ENCODE peak calls at places on chromosome 2, in ten cellular contexts. X is uterus, Q is psoas muscle, M is upper lobe of right lung, K is GM23248, W is tibial artery, N is PC-3, V is pancreas, Z is heart left ventricle, T is dorsolateral prefrontal cortex. U is an unnamed sample.
A peak's percentile ranks its signal among the peaks of the same experiment; 100 is the strongest.

GRCh38 chr2:235142588-235142987 is 190.8 kb downstream of the SH3BP4 start:
- DNase-seq in Z (no peak), Q (no peak), T (no peak), W (no peak), X (no peak), K (no peak), V (no peak), N (no peak), M (no peak), U (no peak)

GRCh38 chr2:70906022-70906421 is 29.7 kb upstream of the ATP6V1B1 start:
- DNase-seq in W (no peak), N (no peak), M (no peak), Z (no peak), X (no peak), Q (no peak), T (no peak), K (no peak), V (no peak), U (no peak)

GRCh38 chr2:102783506-102784189 is 21.8 kb downstream of the TMEM182 start:
- DNase-seq in M (no peak), X (no peak), T (no peak), V (no peak), Z (no peak), Q (no peak), K (no peak), N (no peak), W (no peak), U (no peak)

GRCh38 chr2:240958366-240959213 is 39.8 kb upstream of the SNED1 start:
- DNase-seq in V (no peak), Z (peak; percentile 18), T (peak; percentile 5), M (no peak), W (peak; percentile 12), N (no peak), Q (peak; percentile 48), X (peak; percentile 19), K (no peak), U (no peak)

GRCh38 chr2:182530636-182531035 is 103.8 kb upstream of the PDE1A start:
- DNase-seq in Z (no peak), N (no peak), T (no peak), X (no peak), Q (no peak), V (no peak), W (no peak), K (no peak), M (no peak), U (no peak)

GRCh38 chr2:168461942-168462331 is 5.9 kb downstream of the CERS6 start:
- DNase-seq in W (no peak), K (no peak), V (no peak), M (no peak), Q (no peak), Z (no peak), X (no peak), N (no peak), T (no peak), U (no peak)

GRCh38 chr2:132478669-132479068 is 62.1 kb downstream of the GPR39 start:
- DNase-seq in N (no peak), Z (no peak), X (no peak), V (no peak), W (no peak), T (no peak), Q (no peak), K (no peak), M (no peak), U (no peak)

GRCh38 chr2:99337931-99338580 is 867 bp downstream of the EIF5B start:
- DNase-seq in W (no peak), K (peak; percentile 45), Q (no peak), V (no peak), N (peak; percentile 19), M (no peak), Z (no peak), X (no peak), T (no peak), U (peak; percentile 30)

GRCh38 chr2:86788881-86789686 is 1.6 kb downstream of the CD8A start:
- DNase-seq in K (peak; percentile 37), N (no peak), Z (peak; percentile 29), M (no peak), T (no peak), Q (no peak), V (no peak), W (no peak), X (no peak), U (peak; percentile 17)

GRCh38 chr2:234846589-234847363 is 105.0 kb upstream of the SH3BP4 start:
- DNase-seq in Z (no peak), V (no peak), T (no peak), X (no peak), K (no peak), W (no peak), Q (no peak), N (no peak), M (no peak), U (no peak)

GRCh38 chr2:9708683-9709538 is 78.1 kb upstream of the YWHAQ start:
- DNase-seq in V (no peak), Q (no peak), W (no peak), X (no peak), K (peak; percentile 26), T (no peak), N (no peak), M (no peak), Z (no peak), U (peak; percentile 25)

GRCh38 chr2:199861116-199861774 is 10.3 kb upstream of the FTCDNL1 start:
- DNase-seq in N (peak; percentile 47), K (peak; percentile 54), Q (no peak), Z (no peak), T (no peak), V (no peak), W (no peak), M (no peak), X (no peak), U (peak; percentile 51)

GRCh38 chr2:187719510-187719909 is 165.3 kb upstream of the TFPI start:
- DNase-seq in X (no peak), W (no peak), V (no peak), M (no peak), N (no peak), Z (no peak), Q (no peak), T (no peak), K (no peak), U (no peak)

GRCh38 chr2:170966648-170967396 is 37.8 kb downstream of the GORASP2 start:
- DNase-seq in W (no peak), X (no peak), V (no peak), Q (no peak), M (no peak), T (no peak), N (peak; percentile 30), K (peak; percentile 36), Z (no peak), U (no peak)

DNA sequence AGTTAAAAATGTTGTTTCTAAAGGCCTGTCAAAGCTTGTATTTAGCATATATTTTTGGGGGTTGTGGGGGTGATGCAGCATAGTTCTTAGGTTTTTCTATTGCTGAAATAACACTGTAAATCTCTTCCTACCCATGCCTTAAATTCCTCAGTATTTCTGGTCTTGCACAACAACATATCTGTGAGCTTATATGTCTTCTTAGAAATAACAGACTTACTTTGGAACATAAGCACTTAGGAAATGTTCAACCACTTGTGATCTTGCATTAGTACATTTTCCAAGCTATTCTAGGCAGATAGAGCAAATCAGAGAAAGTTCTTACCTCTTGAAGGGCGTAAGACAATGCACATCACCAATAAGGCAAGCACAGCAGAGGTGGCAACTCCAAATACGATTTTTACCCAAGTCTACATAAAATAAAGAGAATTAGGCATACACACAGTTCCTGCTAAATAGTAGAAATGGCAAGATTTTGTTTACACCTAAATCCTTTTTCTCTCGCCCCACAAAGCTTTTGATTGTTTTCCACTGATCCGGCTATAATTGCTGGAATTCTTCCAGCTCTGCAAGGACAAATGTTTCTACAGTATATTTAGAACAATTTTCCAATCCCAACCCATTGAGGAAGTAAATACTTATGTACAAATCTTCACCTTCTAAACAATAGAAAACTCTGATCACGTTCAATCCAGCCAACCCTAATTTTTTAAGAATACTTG is 500 bp downstream of the FAP start:
- DNase-seq in W (no peak), Q (no peak), Z (no peak), T (no peak), V (no peak), M (no peak), N (no peak), K (peak; percentile 73), X (no peak), U (peak; percentile 83)
- H3K4me3 ChIP-seq in W (peak overlapping the region; percentile 30), Q (peak overlapping the region; percentile 40), Z (peak overlapping the region; percentile 50), T (peak overlapping the region; percentile 46), V (no peak overlapping the region), M (peak overlapping the region; percentile 23), N (no peak overlapping the region), K (peak overlapping the region; percentile 88), X (peak overlapping the region; percentile 31), U (peak overlapping the region; percentile 79)

DNA sequence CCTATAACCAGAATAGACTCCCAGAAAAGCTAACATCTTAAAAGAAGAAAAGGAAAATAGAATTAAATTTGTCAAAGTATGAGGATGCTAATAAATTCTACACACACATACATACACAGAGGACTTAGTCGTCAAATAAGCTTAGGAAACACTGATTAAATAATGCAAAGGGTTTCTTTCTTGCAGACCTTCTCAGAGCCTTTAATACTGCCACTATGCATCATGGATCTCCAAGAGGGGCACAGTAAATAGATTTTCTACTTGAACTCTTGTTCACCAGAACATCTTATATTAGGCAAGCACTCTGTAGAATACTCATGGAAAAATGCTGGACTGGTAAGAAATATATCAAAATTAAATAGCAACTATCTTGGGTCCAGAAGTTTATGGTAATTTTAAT is 69.4 kb downstream of the ANKRD44 start:
- DNase-seq in K (no peak), T (no peak), M (no peak), X (no peak), Z (no peak), Q (no peak), N (no peak), W (no peak), V (no peak), U (no peak)
- H3K4me3 ChIP-seq in K (no peak overlapping the region), T (no peak overlapping the region), M (no peak overlapping the region), X (no peak overlapping the region), Z (no peak overlapping the region), Q (no peak overlapping the region), N (no peak overlapping the region), W (no peak overlapping the region), V (no peak overlapping the region), U (no peak overlapping the region)

GRCh38 chr2:157327621-157328102 is 2.0 kb upstream of the ERMN start:
- DNase-seq in V (peak; percentile 68), N (peak; percentile 83), W (peak; percentile 83), K (peak; percentile 79), T (peak; percentile 92), Z (peak; percentile 74), X (peak; percentile 55), M (peak; percentile 84), Q (peak; percentile 84), U (peak; percentile 75)
- H3K4me3 ChIP-seq in V (no peak overlapping the region), N (no peak overlapping the region), W (no peak overlapping the region), K (no peak overlapping the region), T (peak overlapping the region; percentile 22), Z (no peak overlapping the region), X (no peak overlapping the region), M (no peak overlapping the region), Q (no peak overlapping the region), U (no peak overlapping the region)

DNA sequence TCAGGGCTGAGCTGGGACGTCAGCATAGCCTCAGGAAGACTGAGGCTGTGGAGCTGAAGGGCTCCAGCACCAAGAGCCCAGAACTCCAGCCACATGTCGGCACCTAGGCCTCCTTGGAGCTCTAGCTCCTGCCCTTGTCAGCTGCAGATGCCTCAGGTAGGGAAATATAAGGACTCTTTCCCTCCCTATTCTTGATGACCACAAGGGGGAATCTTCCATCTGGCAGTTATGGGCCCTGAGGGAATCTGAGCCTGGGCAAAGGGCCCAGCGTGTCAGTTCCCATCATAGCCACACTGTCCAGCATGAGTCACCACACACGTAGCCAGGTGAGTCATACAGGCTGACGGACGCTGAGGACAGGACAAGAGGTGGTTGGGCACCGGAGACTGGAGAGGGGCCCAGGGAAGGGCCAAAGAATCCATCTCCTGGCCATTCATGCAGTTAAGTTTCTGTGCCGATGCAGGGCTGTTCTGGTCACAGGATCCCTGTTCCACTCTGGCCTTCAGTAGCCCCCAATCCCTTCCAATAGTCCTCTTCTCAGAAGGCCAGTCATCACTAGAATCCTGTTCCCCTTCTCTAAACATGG is 1.8 kb downstream of the MPV17 start:
- DNase-seq in T (no peak), X (peak; percentile 81), N (peak; percentile 99), M (peak; percentile 76), Z (peak; percentile 93), V (peak; percentile 88), Q (peak; percentile 96), K (peak; percentile 99), W (peak; percentile 46), U (peak; percentile 100)
- H3K4me3 ChIP-seq in T (no peak overlapping the region), X (no peak overlapping the region), N (peak overlapping the region; percentile 81), M (no peak overlapping the region), Z (no peak overlapping the region), V (no peak overlapping the region), Q (peak overlapping the region; percentile 84), K (peak overlapping the region; percentile 97), W (no peak overlapping the region), U (peak overlapping the region; percentile 9)